ENCODE peak calls at places on chromosome 16, in seven cellular contexts. N is left ventricle myocardium inferior, E is foreskin fibroblast, M is colonic mucosa, P is thoracic aorta, X is psoas muscle, Z is sigmoid colon. A is an unnamed sample.

GRCh38 chr16:80802902-80803301 is 1.5 kb downstream of the CDYL2 start:
- DNase-seq in N (no peak), E (no peak), M (no peak), P (no peak), X (no peak), Z (no peak), A (no peak)

GRCh38 chr16:88846088-88846487 is 10.7 kb downstream of the GALNS start:
- DNase-seq in N (no peak), E (peak), M (no peak), P (no peak), X (no peak), Z (no peak), A (no peak)

GRCh38 chr16:57023541-57024249 is 34.3 kb downstream of the NLRC5 start:
- DNase-seq in N (no peak), E (no peak), M (no peak), P (no peak), X (no peak), Z (peak), A (no peak)

GRCh38 chr16:24208710-24209109 is 47.4 kb upstream of the CACNG3 start:
- DNase-seq in N (no peak), E (no peak), M (no peak), P (no peak), X (no peak), Z (no peak), A (no peak)

GRCh38 chr16:11896776-11897175 is 19.0 kb downstream of the GSPT1 start:
- DNase-seq in N (no peak), E (peak), M (no peak), P (no peak), X (no peak), Z (no peak), A (no peak)

GRCh38 chr16:67942200-67942509 is 1.8 kb downstream of the LCAT start:
- DNase-seq in N (no peak), E (no peak), M (no peak), P (no peak), X (no peak), Z (no peak), A (peak)

GRCh38 chr16:46736695-46737094 is 11.4 kb downstream of the MYLK3 start:
- DNase-seq in N (no peak), E (no peak), M (no peak), P (no peak), X (no peak), Z (peak), A (no peak)

GRCh38 chr16:85600078-85600477 is 13.0 kb upstream of the GSE1 start:
- DNase-seq in N (no peak), E (no peak), M (no peak), P (no peak), X (no peak), Z (no peak), A (no peak)

GRCh38 chr16:1526608-1527555 is 6.6 kb upstream of the TMEM204 start:
- DNase-seq in N (no peak), E (no peak), M (no peak), P (no peak), X (no peak), Z (no peak), A (no peak)

GRCh38 chr16:30972872-30973271 is 12.1 kb upstream of the HSD3B7 start:
- DNase-seq in N (no peak), E (no peak), M (no peak), P (no peak), X (no peak), Z (no peak), A (no peak)

GRCh38 chr16:79181419-79181818 is 419.1 kb downstream of the MAF start:
- DNase-seq in N (no peak), E (no peak), M (no peak), P (no peak), X (no peak), Z (no peak), A (no peak)

GRCh38 chr16:53817812-53818211 is 113.9 kb downstream of the FTO start:
- DNase-seq in N (no peak), E (no peak), M (no peak), P (no peak), X (no peak), Z (no peak), A (no peak)

GRCh38 chr16:22614271-22614947 is 103.7 kb downstream of the NPIPB5 start:
- DNase-seq in N (no peak), E (peak), M (peak), P (no peak), X (no peak), Z (no peak), A (peak)

GRCh38 chr16:29021471-29021870 is 36.6 kb downstream of the LAT start:
- DNase-seq in N (no peak), E (no peak), M (no peak), P (no peak), X (no peak), Z (no peak), A (no peak)

GRCh38 chr16:85237817-85238216 is 125.5 kb upstream of the CIBAR2 start:
- DNase-seq in N (no peak), E (no peak), M (no peak), P (no peak), X (no peak), Z (no peak), A (no peak)

GRCh38 chr16:68234188-68235104 is 1.5 kb downstream of the ESRP2 start:
- DNase-seq in N (no peak), E (no peak), M (peak), P (no peak), X (peak), Z (peak), A (peak)

GRCh38 chr16:10256855-10257641 is 74.8 kb upstream of the GRIN2A start:
- DNase-seq in N (no peak), E (no peak), M (peak), P (no peak), X (no peak), Z (no peak), A (peak)

GRCh38 chr16:78462261-78463208 is 363.1 kb downstream of the WWOX start:
- DNase-seq in N (no peak), E (no peak), M (peak), P (no peak), X (no peak), Z (no peak), A (no peak)

GRCh38 chr16:10037771-10038170 is 144.5 kb downstream of the GRIN2A start:
- DNase-seq in N (no peak), E (no peak), M (no peak), P (no peak), X (no peak), Z (no peak), A (no peak)

GRCh38 chr16:22763655-22764054 is 50.3 kb upstream of the HS3ST2 start:
- DNase-seq in N (no peak), E (no peak), M (no peak), P (no peak), X (no peak), Z (peak), A (no peak)

GRCh38 chr16:48503779-48504178 is 106.2 kb downstream of the N4BP1 start:
- DNase-seq in N (peak), E (peak), M (no peak), P (no peak), X (peak), Z (peak), A (no peak)

GRCh38 chr16:48353565-48354163 is 31.5 kb downstream of the SIAH1 start:
- DNase-seq in N (no peak), E (peak), M (peak), P (no peak), X (no peak), Z (peak), A (peak)

GRCh38 chr16:11233727-11234376 is 22.2 kb downstream of the SOCS1 start:
- DNase-seq in N (no peak), E (no peak), M (no peak), P (no peak), X (no peak), Z (no peak), A (no peak)

GRCh38 chr16:47732122-47732805 is 271.1 kb downstream of the PHKB start:
- DNase-seq in N (no peak), E (peak), M (no peak), P (no peak), X (no peak), Z (no peak), A (no peak)

GRCh38 chr16:11632455-11632921 is 35.8 kb upstream of the SNN start:
- DNase-seq in N (peak), E (peak), M (peak), P (no peak), X (peak), Z (peak), A (peak)

GRCh38 chr16:4676826-4677225 is 16.5 kb upstream of the NUDT16L1 start:
- DNase-seq in N (peak), E (no peak), M (no peak), P (no peak), X (no peak), Z (no peak), A (no peak)

GRCh38 chr16:88306411-88306810 is 76.3 kb upstream of the ZNF469 start:
- DNase-seq in N (peak), E (no peak), M (no peak), P (no peak), X (no peak), Z (no peak), A (no peak)

GRCh38 chr16:53417011-53417410 is 17.3 kb upstream of the RBL2 start:
- DNase-seq in N (no peak), E (no peak), M (no peak), P (no peak), X (no peak), Z (no peak), A (no peak)

GRCh38 chr16:85522842-85523601 is 90.1 kb upstream of the GSE1 start:
- DNase-seq in N (no peak), E (no peak), M (peak), P (no peak), X (peak), Z (peak), A (no peak)

GRCh38 chr16:59259074-59259963 is 525.2 kb upstream of the GOT2 start:
- DNase-seq in N (no peak), E (no peak), M (no peak), P (no peak), X (no peak), Z (no peak), A (no peak)

DNA sequence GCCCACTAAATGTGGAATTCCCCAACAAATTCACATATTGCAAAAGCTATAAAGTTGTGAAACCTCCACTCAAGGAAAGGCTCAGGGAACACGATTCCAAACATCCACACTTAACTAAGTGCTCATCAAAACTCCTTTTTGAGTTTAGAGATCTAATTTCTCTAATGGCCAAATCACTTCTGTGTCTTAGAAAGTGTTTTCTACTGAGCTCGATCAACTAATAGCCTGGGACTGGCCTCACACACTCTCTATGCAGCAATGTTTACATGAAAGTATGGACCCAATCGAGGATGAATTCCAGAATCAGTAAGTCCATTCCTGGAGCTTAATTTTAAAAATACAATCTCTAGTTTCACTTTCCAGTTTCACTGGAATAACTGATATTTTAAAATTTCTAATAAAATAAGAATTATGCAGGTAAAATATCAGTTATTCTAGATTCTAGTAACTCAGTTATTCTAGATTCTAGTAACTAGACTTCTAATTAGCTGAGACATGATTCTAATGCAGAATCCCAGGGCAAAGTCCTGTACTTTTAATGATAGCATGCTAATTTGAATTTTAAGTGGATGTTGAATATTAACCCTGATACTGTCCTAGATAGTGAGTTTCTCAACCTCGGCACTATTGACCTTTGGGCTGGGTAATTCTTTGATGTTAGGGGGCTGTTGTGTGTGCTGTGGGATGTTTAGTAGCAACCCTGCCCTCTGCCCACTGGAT is 30.6 kb downstream of the SALL1 start:
- DNase-seq in N (no peak), E (no peak), M (no peak), P (no peak), X (no peak), Z (no peak), A (no peak)
- TF ChIP-seq CTCF in N (no peak), E (no peak), M (no peak), P (no peak), X (no peak), Z (no peak), A (no peak)

DNA sequence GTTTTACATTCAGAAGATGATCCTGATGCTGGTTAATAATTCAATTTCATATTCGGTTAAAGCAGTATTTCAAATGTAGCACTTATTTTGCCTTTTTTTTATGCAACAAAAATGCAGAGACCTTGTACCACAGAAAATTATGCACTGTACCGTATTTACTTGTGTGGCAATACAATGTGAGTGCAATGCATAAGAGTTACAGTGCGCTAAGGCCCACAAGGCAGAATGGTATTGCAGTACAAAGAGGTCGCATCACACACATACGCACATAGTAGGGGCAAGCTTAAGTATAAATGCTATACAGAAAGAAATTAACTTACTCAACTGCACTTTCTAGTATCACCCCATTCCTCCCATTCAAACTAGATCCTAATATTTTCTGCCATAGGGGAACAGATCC is 103.0 kb downstream of the SYCE1L start:
- DNase-seq in N (no peak), E (no peak), M (no peak), P (no peak), X (no peak), Z (no peak), A (no peak)
- TF ChIP-seq CTCF in N (no peak), E (no peak), M (no peak), P (no peak), X (no peak), Z (no peak), A (no peak)

DNA sequence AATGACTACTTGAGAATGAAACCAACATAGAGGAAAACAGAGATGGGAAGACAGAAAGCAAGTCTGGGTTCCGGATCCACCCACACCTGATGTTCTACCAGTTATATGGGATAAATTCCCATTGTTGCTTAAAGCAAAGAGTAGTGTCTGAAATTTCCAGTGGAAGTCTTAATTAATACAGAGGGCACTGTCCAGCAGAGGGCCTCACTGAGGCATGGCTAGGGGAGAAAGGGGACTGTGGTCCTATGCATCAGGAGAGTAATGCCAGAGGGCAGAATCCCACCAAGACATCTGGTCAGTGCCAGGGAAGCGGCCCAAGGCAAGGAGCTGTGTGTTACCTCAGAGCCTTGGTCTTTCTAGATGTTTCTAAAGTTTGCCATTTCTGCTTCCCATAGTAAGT is 7.5 kb upstream of the UMOD start:
- DNase-seq in N (no peak), E (no peak), M (no peak), P (no peak), X (no peak), Z (no peak), A (no peak)
- TF ChIP-seq CTCF in N (no peak), E (no peak), M (no peak), P (no peak), X (no peak), Z (no peak), A (no peak)

GRCh38 chr16:70576431-70577255 is 53.0 kb downstream of the SF3B3 start:
- DNase-seq in N (no peak), E (peak), M (peak), P (no peak), X (no peak), Z (no peak), A (no peak)
- TF ChIP-seq CTCF in N (no peak), E (no peak), M (no peak), P (no peak), X (no peak), Z (no peak), A (no peak)

GRCh38 chr16:55508941-55509920 is at the start of gene LPCAT2:
- DNase-seq in N (peak), E (peak), M (peak), P (no peak), X (peak), Z (peak), A (peak)
- TF ChIP-seq CTCF in N (no peak), E (no peak), M (no peak), P (no peak), X (no peak), Z (no peak), A (no peak)

DNA sequence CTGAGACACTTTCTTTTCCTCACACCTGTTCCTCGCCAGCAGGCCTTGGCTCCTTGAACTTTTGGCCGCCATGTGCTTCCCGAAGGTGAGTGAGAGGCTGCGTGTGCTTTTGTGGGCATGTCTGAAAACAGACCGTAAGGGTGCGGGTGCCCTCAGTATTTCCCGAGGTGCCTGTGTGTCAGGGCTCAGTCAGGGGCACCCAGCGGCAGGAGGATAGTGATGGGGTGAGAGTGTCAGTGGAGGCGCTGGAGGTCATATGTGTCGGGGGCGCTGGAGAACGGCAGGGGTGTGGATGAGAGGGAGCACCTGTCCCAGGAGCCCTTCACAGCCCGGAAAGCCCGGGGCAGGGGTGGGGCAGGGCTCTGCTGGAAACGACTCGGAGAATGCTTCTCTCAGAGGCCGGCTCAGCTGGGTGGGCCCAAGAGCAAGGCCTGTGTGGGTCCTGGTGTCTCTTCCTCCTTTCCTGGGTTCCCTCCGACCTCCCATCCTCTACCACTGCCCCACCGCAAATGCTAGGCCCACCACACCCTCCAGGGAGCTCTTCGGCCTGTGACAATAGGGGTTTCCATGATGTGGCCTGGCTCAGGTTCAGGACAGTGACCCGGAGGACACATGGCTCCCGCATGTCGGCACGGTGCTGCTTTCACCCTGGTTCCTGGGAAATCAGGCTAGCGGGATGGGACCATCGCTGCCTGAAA is 451 bp downstream of the IL32 start:
- DNase-seq in N (no peak), E (no peak), M (peak), P (no peak), X (no peak), Z (no peak), A (no peak)
- TF ChIP-seq CTCF in N (no peak), E (no peak), M (no peak), P (no peak), X (no peak), Z (no peak), A (no peak)

DNA sequence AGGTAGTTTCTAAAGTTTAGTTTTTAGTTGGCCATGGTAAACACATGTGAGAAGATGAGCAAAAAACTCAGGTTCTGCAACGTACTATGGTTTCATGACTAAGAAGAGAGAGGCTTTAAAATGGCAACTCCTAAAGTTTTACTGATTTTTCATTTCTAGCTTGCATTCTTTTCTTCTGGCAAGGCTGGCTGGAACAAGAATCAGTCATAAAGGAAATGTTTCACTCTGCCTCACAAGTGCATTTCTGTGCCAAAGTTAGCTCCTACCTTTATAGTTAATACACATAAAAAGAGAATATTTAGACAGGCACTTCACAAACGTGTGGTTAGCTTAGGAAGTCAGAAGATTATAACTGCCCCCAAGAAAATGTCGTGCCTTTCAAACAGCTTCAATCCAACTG is 417.1 kb upstream of the CDH11 start:
- DNase-seq in N (no peak), E (peak), M (no peak), P (no peak), X (no peak), Z (no peak), A (no peak)
- TF ChIP-seq CTCF in N (no peak), E (no peak), M (no peak), P (no peak), X (no peak), Z (no peak), A (no peak)

A was measured in Calu3.